ENCODE peak calls at places on chromosome 18, in five cellular contexts. R is brain microvascular endothelial cell, D is A549, G is astrocyte of the spinal cord, Y is cardiac fibroblast. V is an unnamed sample.

GRCh38 chr18:9135912-9136314 is 668 bp upstream of the ANKRD12 start:
- DNase-seq in R (no peak), D (peak), G (no peak), Y (no peak), V (peak)

GRCh38 chr18:63457987-63458386 is 18.8 kb upstream of the SERPINB5 start:
- DNase-seq in R (no peak), D (no peak), G (no peak), Y (no peak), V (no peak)

GRCh38 chr18:29160123-29160522 is 983.2 kb upstream of the CDH2 start:
- DNase-seq in R (no peak), D (no peak), G (no peak), Y (no peak), V (no peak)

GRCh38 chr18:64720781-64721464 is 572.0 kb upstream of the LINC00305 start:
- DNase-seq in R (no peak), D (no peak), G (no peak), Y (no peak), V (no peak)

GRCh38 chr18:5452943-5453342 is 90.9 kb downstream of the EPB41L3 start:
- DNase-seq in R (no peak), D (no peak), G (no peak), Y (peak), V (peak)

GRCh38 chr18:8471373-8471772 is 137.9 kb upstream of the RAB12 start:
- DNase-seq in R (peak), D (no peak), G (peak), Y (no peak), V (peak)

GRCh38 chr18:25099838-25100393 is 252.1 kb downstream of the ZNF521 start:
- DNase-seq in R (peak), D (no peak), G (peak), Y (peak), V (peak)

GRCh38 chr18:36706313-36706881 is 122.4 kb downstream of the TPGS2 start:
- DNase-seq in R (no peak), D (no peak), G (no peak), Y (peak), V (peak)

GRCh38 chr18:23871410-23871809 is 143.1 kb upstream of the TTC39C start:
- DNase-seq in R (peak), D (no peak), G (no peak), Y (peak), V (no peak)

GRCh38 chr18:59566507-59566906 is 130.7 kb downstream of the CCBE1 start:
- DNase-seq in R (no peak), D (no peak), G (no peak), Y (peak), V (peak)

GRCh38 chr18:3340682-3341097 is 78.8 kb downstream of the MYL12B start:
- DNase-seq in R (no peak), D (no peak), G (no peak), Y (peak), V (peak)

GRCh38 chr18:75213610-75214009 is 3.0 kb downstream of the TSHZ1 start:
- DNase-seq in R (no peak), D (no peak), G (peak), Y (peak), V (peak)

GRCh38 chr18:2857491-2858063 is 10.8 kb downstream of the EMILIN2 start:
- DNase-seq in R (peak), D (no peak), G (peak), Y (peak), V (peak)

GRCh38 chr18:7950380-7951143 is 383.4 kb downstream of the PTPRM start:
- DNase-seq in R (peak), D (peak), G (peak), Y (peak), V (peak)

GRCh38 chr18:7958081-7958896 is 391.2 kb downstream of the PTPRM start:
- DNase-seq in R (no peak), D (no peak), G (peak), Y (peak), V (no peak)

GRCh38 chr18:56647071-56647470 is 4.1 kb upstream of the WDR7 start:
- DNase-seq in R (no peak), D (no peak), G (no peak), Y (no peak), V (no peak)

GRCh38 chr18:24475926-24476589 is 15.6 kb downstream of the HRH4 start:
- DNase-seq in R (no peak), D (no peak), G (no peak), Y (no peak), V (no peak)

GRCh38 chr18:3177902-3178687 is 41.7 kb downstream of the MYOM1 start:
- DNase-seq in R (no peak), D (no peak), G (no peak), Y (peak), V (no peak)

GRCh38 chr18:58088723-58089074 is 44.7 kb downstream of the NEDD4L start:
- DNase-seq in R (no peak), D (no peak), G (no peak), Y (no peak), V (no peak)

GRCh38 chr18:48488388-48488850 is 50.4 kb upstream of the CTIF start:
- DNase-seq in R (peak), D (peak), G (peak), Y (peak), V (peak)

GRCh38 chr18:78753240-78753639 is 226.4 kb upstream of the SALL3 start:
- DNase-seq in R (no peak), D (no peak), G (no peak), Y (no peak), V (no peak)

GRCh38 chr18:70693196-70693595 is 404.4 kb downstream of the SOCS6 start:
- DNase-seq in R (peak), D (no peak), G (peak), Y (no peak), V (peak)

GRCh38 chr18:42052137-42052708 is 97.2 kb downstream of the PIK3C3 start:
- DNase-seq in R (no peak), D (no peak), G (peak), Y (peak), V (peak)

GRCh38 chr18:69220529-69220928 is 180.2 kb upstream of the DOK6 start:
- DNase-seq in R (no peak), D (no peak), G (no peak), Y (no peak), V (no peak)

GRCh38 chr18:9575558-9575957 is 38.8 kb downstream of the PPP4R1 start:
- DNase-seq in R (peak), D (peak), G (peak), Y (peak), V (peak)

GRCh38 chr18:34457761-34458160 is 233.0 kb upstream of the NOL4 start:
- DNase-seq in R (no peak), D (no peak), G (no peak), Y (no peak), V (no peak)

GRCh38 chr18:49768051-49768391 is 45.3 kb downstream of the ACAA2 start:
- DNase-seq in R (peak), D (peak), G (peak), Y (peak), V (peak)
- TF ChIP-seq CTCF in R (peak), D (peak), G (peak), Y (peak), V (peak)

DNA sequence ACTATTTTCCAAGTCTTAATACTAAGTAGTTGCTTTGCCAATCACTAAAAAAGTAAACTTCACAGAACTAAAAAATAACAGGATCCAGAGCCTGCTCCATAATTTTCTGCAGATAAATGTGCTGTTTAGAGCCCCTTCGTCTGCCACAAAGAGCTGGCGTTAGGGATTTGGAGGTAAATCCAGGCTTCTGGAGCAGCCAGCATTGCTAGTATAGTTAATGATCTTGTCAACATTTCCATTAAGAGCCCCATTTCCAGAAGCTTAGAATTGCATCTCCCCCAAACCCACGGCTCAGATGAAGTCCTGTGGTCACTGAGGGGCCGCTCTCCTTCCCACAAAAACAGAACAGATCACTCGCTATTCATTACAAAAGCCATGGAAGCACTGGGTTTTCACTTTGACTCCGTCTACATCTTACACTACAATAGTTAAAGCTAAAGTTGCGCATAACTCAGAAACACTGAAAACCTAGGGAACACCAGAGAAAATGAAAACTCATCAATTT is 41.9 kb downstream of the ZNF516 start:
- DNase-seq in R (no peak), D (no peak), G (no peak), Y (no peak), V (no peak)
- H3K4me3 ChIP-seq in R (no peak), D (no peak), G (no peak), Y (no peak), V (no peak)

GRCh38 chr18:39571511-39571910 is 2005.9 kb upstream of the CELF4 start:
- DNase-seq in R (peak), D (peak), G (peak), Y (peak), V (peak)
- TF ChIP-seq CTCF in R (peak), D (peak), G (peak), Y (peak), V (peak)

GRCh38 chr18:47248610-47249343 is 2.7 kb downstream of the SKOR2 start:
- DNase-seq in R (no peak), D (no peak), G (no peak), Y (no peak), V (no peak)

GRCh38 chr18:47249602-47250001 is 1.9 kb downstream of the SKOR2 start:
- DNase-seq in R (no peak), D (no peak), G (no peak), Y (peak), V (no peak)

GRCh38 chr18:47247036-47247832 is 4.2 kb downstream of the SKOR2 start:
- DNase-seq in R (no peak), D (no peak), G (no peak), Y (no peak), V (no peak)

GRCh38 chr18:47246027-47246971 is 5.2 kb downstream of the SKOR2 start:
- DNase-seq in R (no peak), D (no peak), G (no peak), Y (no peak), V (no peak)

DNA sequence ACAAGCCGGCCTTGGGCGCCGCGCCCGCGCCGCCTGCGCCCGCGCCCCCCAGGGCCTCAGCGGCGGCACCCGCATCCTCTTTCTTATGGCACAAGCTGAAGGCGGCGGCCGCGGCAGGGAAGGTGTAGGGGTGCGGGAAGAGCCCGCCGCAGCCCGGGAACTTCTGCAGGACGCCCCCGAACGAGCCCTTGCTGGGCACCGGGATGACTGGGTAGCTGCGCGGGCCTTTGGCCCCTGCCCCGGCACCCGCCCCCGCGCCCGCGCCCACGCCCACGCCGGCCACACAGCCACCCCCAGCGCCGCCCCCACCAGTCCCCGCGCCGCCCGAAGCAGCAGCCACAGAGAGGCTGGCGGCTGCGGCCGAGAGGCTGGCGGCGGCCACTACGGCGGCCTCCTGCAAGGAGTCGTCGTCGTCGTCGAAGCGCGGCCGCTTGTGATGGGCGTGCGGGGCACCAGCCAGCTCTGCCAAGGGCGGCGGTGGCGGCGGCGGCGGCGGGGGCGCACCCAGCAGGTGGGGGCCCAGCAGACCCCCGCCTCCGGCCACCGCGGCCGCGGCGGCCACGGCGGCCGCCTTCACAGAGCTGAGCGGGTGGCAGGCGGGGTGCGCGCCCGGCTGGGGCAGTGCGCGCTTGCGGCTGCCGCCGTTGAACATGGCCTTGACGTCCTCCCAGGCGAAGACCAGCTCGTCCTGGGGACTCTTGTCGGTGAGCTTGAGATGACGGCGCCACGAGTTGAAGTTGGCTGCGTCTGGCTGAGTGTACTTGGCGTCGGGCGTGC is 3.4 kb downstream of the SKOR2 start:
- DNase-seq in R (no peak), D (no peak), G (no peak), Y (no peak), V (no peak)
- H3K4me3 ChIP-seq in R (no peak), D (no peak), G (no peak), Y (no peak), V (no peak)

GRCh38 chr18:22681912-22682311 is 251.2 kb upstream of the RBBP8 start:
- DNase-seq in R (no peak), D (no peak), G (no peak), Y (no peak), V (no peak)
- TF ChIP-seq CTCF in R (no peak), D (no peak), G (no peak), Y (no peak), V (no peak)

DNA sequence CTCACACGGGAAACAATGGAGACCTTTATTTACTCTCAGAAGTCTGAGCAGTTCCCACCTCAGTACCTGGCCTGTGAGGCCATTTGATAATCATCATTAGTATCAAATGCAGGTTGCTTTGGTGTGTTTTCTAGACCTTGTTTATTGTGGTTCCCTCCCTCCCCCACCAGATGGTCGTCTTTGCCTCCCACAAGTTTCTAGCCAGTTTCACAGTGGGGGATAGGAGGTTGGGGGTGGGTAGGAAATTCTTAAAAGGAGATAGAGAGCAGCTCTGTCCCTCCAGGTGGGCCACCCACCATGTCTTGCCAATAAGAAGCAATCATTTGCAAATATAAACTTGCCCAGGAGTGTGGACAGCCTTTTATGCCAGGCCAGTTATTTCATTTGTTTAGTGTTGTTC is 31.3 kb downstream of the SETBP1 start:
- DNase-seq in R (no peak), D (no peak), G (no peak), Y (no peak), V (no peak)
- H3K4me3 ChIP-seq in R (no peak), D (no peak), G (no peak), Y (no peak), V (no peak)

GRCh38 chr18:13227910-13228309 is 9.3 kb downstream of the LDLRAD4 start:
- DNase-seq in R (no peak), D (no peak), G (no peak), Y (no peak), V (no peak)
- TF ChIP-seq CTCF in R (no peak), D (no peak), G (no peak), Y (no peak), V (no peak)

DNA sequence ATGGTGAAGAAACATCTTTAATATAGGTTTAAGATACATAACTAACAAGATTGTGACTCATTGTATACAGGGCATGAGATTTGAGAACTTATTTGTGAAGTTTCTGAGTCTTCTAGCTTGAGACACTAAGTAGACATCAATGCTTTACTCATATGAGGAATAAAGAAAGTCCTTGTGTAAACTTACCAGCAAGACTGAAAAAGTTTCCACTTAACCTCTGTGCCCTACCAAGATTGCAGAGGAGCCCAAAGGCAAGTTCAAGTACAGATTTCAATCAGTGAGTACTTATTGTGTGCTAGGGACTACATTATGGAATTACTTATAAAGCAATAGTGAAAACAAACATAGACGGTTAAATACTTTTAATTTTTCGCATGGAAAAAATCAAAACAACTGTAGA is 1041.2 kb upstream of the CELF4 start:
- DNase-seq in R (no peak), D (no peak), G (no peak), Y (no peak), V (no peak)
- H3K4me3 ChIP-seq in R (no peak), D (no peak), G (no peak), Y (no peak), V (no peak)

GRCh38 chr18:11544060-11544633 is 65.2 kb upstream of the SLC35G4 start:
- DNase-seq in R (no peak), D (no peak), G (no peak), Y (no peak), V (no peak)

GRCh38 chr18:11548367-11548766 is 61.0 kb upstream of the SLC35G4 start:
- DNase-seq in R (no peak), D (no peak), G (no peak), Y (no peak), V (no peak)

GRCh38 chr18:11553098-11553940 is 56.1 kb upstream of the SLC35G4 start:
- DNase-seq in R (peak), D (peak), G (peak), Y (peak), V (peak)

GRCh38 chr18:11548940-11549551 is 60.4 kb upstream of the SLC35G4 start:
- DNase-seq in R (no peak), D (no peak), G (no peak), Y (no peak), V (no peak)
- TF ChIP-seq CTCF in R (peak), D (no peak), G (no peak), Y (no peak), V (no peak)

GRCh38 chr18:825891-826585 is 14.0 kb upstream of the YES1 start:
- DNase-seq in R (no peak), D (no peak), G (no peak), Y (peak), V (no peak)
- H3K4me3 ChIP-seq in R (no peak), D (no peak), G (no peak), Y (no peak), V (no peak)

V was measured in fibroblast of mammary gland.